ENCODE peak calls at places on chromosomes 12 and 14, in seven cellular contexts. M is trophoblast cell, C is mesenchymal stem cell, T is IMR-90, V is mesendoderm, N is H1, L is H9. I is an unnamed sample.

GRCh38 chr14:95156153-95156764 is 1.1 kb downstream of the DICER1 start:
- DNase-seq in M (no peak), C (peak; percentile 46), T (peak; percentile 25), V (peak; percentile 42), N (no peak), L (no peak), I (no peak)

GRCh38 chr12:95168746-95169145 is 48.5 kb downstream of the FGD6 start:
- DNase-seq in M (no peak), C (no peak), T (no peak), V (no peak), N (no peak), L (no peak), I (peak; percentile 26)

GRCh38 chr12:94534761-94535613 is 75.3 kb upstream of the CEP83 start:
- DNase-seq in M (no peak), C (no peak), T (no peak), V (no peak), N (no peak), L (no peak), I (peak; percentile 11)

GRCh38 chr12:4015225-4016076 is 142.3 kb upstream of the PARP11 start:
- DNase-seq in M (peak; percentile 75), C (no peak), T (no peak), V (peak; percentile 52), N (no peak), L (no peak), I (no peak)

GRCh38 chr12:76586764-76587395 is 27.3 kb upstream of the OSBPL8 start:
- DNase-seq in M (peak; percentile 67), C (peak; percentile 53), T (peak; percentile 67), V (peak; percentile 45), N (no peak), L (no peak), I (peak; percentile 11)

GRCh38 chr12:50314629-50315312 is 31.5 kb upstream of the LIMA1 start:
- DNase-seq in M (peak; percentile 50), C (peak; percentile 71), T (peak; percentile 80), V (peak; percentile 63), N (no peak), L (no peak), I (peak; percentile 48)

GRCh38 chr14:106268013-106268727 is 741.8 kb downstream of the TMEM121 start:
- DNase-seq in M (no peak), C (no peak), T (no peak), V (no peak), N (no peak), L (no peak), I (no peak)

GRCh38 chr14:94161979-94162378 is 12.1 kb upstream of the PPP4R4 start:
- DNase-seq in M (no peak), C (no peak), T (no peak), V (no peak), N (no peak), L (no peak), I (no peak)

GRCh38 chr12:5254703-5255102 is 177.2 kb upstream of the NTF3 start:
- DNase-seq in M (no peak), C (no peak), T (no peak), V (no peak), N (no peak), L (no peak), I (no peak)

GRCh38 chr12:52360106-52360662 is 7.1 kb downstream of the KRT85 start:
- DNase-seq in M (no peak), C (no peak), T (no peak), V (no peak), N (no peak), L (no peak), I (no peak)

GRCh38 chr14:68854421-68854820 is 61.6 kb upstream of the ZFP36L1 start:
- DNase-seq in M (peak; percentile 20), C (no peak), T (no peak), V (no peak), N (no peak), L (no peak), I (no peak)

GRCh38 chr14:27427796-27428195 is 830.0 kb upstream of the NOVA1 start:
- DNase-seq in M (no peak), C (peak; percentile 80), T (no peak), V (no peak), N (no peak), L (no peak), I (no peak)

GRCh38 chr12:32505546-32505945 is 106.2 kb downstream of the FGD4 start:
- DNase-seq in M (no peak), C (no peak), T (no peak), V (no peak), N (no peak), L (no peak), I (no peak)

GRCh38 chr12:59403259-59403932 is 192.4 kb upstream of the SLC16A7 start:
- DNase-seq in M (peak; percentile 65), C (peak; percentile 74), T (peak; percentile 75), V (peak; percentile 80), N (no peak), L (peak; percentile 52), I (peak; percentile 58)

GRCh38 chr12:119869720-119870119 is 7.4 kb downstream of the CIT start:
- DNase-seq in M (peak; percentile 27), C (peak; percentile 64), T (peak; percentile 96), V (no peak), N (no peak), L (no peak), I (no peak)

GRCh38 chr12:11635341-11635740 is 14.1 kb upstream of the ETV6 start:
- DNase-seq in M (no peak), C (no peak), T (no peak), V (no peak), N (no peak), L (no peak), I (no peak)

GRCh38 chr12:104649217-104649834 is 192.6 kb downstream of the CHST11 start:
- DNase-seq in M (no peak), C (no peak), T (no peak), V (no peak), N (no peak), L (no peak), I (no peak)

GRCh38 chr12:108620236-108620879 is 13.3 kb downstream of the SELPLG start:
- DNase-seq in M (peak; percentile 69), C (peak; percentile 86), T (peak; percentile 63), V (no peak), N (no peak), L (no peak), I (no peak)

GRCh38 chr12:71935594-71935993 is 3.1 kb upstream of the TPH2 start:
- DNase-seq in M (peak; percentile 81), C (no peak), T (peak; percentile 25), V (no peak), N (no peak), L (no peak), I (no peak)

GRCh38 chr12:31259136-31259881 is 66.6 kb downstream of the SINHCAF start:
- DNase-seq in M (peak; percentile 91), C (no peak), T (no peak), V (no peak), N (no peak), L (no peak), I (no peak)

GRCh38 chr12:89225401-89225800 is 126.9 kb downstream of the DUSP6 start:
- DNase-seq in M (peak; percentile 42), C (peak; percentile 70), T (peak; percentile 78), V (peak; percentile 85), N (no peak), L (peak; percentile 41), I (no peak)

GRCh38 chr14:73059326-73059725 is 992 bp downstream of the RBM25 start:
- DNase-seq in M (no peak), C (peak; percentile 63), T (peak; percentile 16), V (no peak), N (no peak), L (no peak), I (no peak)

GRCh38 chr14:36294543-36294942 is 25.9 kb downstream of the MBIP start:
- DNase-seq in M (no peak), C (no peak), T (no peak), V (no peak), N (no peak), L (no peak), I (no peak)

GRCh38 chr14:68971411-68972035 is 7.6 kb downstream of the ACTN1 start:
- DNase-seq in M (no peak), C (no peak), T (no peak), V (no peak), N (no peak), L (no peak), I (no peak)

GRCh38 chr14:72472845-72473244 is 421.1 kb downstream of the DPF3 start:
- DNase-seq in M (no peak), C (no peak), T (peak; percentile 12), V (no peak), N (no peak), L (no peak), I (no peak)

GRCh38 chr12:115378296-115378695 is 694.3 kb upstream of the TBX3 start:
- DNase-seq in M (no peak), C (no peak), T (no peak), V (no peak), N (no peak), L (no peak), I (no peak)
- H3K23ac ChIP-seq in M (no peak overlapping the region), C (no peak overlapping the region), T (no peak overlapping the region), V (no peak overlapping the region), N (no peak overlapping the region), L (no peak overlapping the region), I (no peak overlapping the region)

GRCh38 chr14:50837271-50837670 is 6.3 kb upstream of the NIN start:
- DNase-seq in M (peak; percentile 93), C (no peak), T (no peak), V (no peak), N (no peak), L (no peak), I (no peak)
- H2AK5ac ChIP-seq in M (no peak overlapping the region), C (no peak overlapping the region), T (peak overlapping the region; percentile 76), V (no peak overlapping the region), N (no peak overlapping the region), L (no peak overlapping the region), I (no peak overlapping the region)

GRCh38 chr14:103348154-103348553 is 14.1 kb downstream of the EIF5 start:
- DNase-seq in M (no peak), C (no peak), T (peak; percentile 77), V (no peak), N (no peak), L (no peak), I (no peak)

GRCh38 chr14:103354141-103354540 is 20.1 kb downstream of the EIF5 start:
- DNase-seq in M (no peak), C (no peak), T (no peak), V (no peak), N (no peak), L (no peak), I (no peak)

GRCh38 chr14:103349982-103350381 is 15.9 kb downstream of the EIF5 start:
- DNase-seq in M (no peak), C (no peak), T (no peak), V (no peak), N (no peak), L (no peak), I (no peak)

GRCh38 chr14:103356151-103356766 is 22.2 kb downstream of the EIF5 start:
- DNase-seq in M (no peak), C (no peak), T (no peak), V (no peak), N (no peak), L (no peak), I (no peak)

GRCh38 chr14:103353391-103353790 is 19.4 kb downstream of the EIF5 start:
- DNase-seq in M (no peak), C (no peak), T (no peak), V (no peak), N (no peak), L (no peak), I (no peak)
- H3K23ac ChIP-seq in M (no peak overlapping the region), C (no peak overlapping the region), T (no peak overlapping the region), V (no peak overlapping the region), N (no peak overlapping the region), L (no peak overlapping the region), I (no peak overlapping the region)

DNA sequence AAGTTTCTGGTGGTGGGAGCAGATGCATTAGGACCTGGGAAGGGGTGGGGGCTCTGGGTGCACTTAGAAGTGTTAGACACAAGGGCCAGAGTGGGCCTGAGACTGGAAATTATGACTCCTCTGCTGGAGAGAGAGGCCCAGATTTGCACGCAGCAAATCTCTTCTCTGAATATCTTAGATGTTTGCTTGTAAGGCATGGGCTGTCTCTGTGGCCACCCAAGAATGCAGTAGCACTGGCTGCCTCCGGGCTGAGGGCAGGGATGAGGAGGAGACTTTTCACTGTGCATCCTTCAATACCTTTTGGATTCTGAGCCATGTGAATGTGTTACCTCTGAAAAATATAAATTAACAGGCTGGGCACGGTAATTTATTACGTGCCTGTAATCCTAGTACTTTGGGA is 14.0 kb upstream of the RABGGTA start:
- DNase-seq in M (peak; percentile 50), C (no peak), T (no peak), V (no peak), N (no peak), L (no peak), I (no peak)
- H2AK5ac ChIP-seq in M (no peak overlapping the region), C (no peak overlapping the region), T (no peak overlapping the region), V (no peak overlapping the region), N (no peak overlapping the region), L (no peak overlapping the region), I (no peak overlapping the region)

I was measured in neuronal stem cell.